ENCODE peak calls at places on chromosomes 3 and 15, in ten cellular contexts. W is HEK293T; M is pons; V is activated naive CD4-positive, alpha-beta T cell treated with Interleukin-2 at 50 U/mL for 16 hours; Y is stimulated activated CD8-positive, alpha-beta memory T cell treated with anti-CD3 and anti-CD28 coated beads, Interleukin-7, amount 100 ng/mL, for 4 hours; R is activated T-cell treated with anti-CD3 and anti-CD28 coated beads, Interleukin-2, amount 50 U/mL, for 1 hour; C is sciatic nerve; J is A673; E is T-cell; U is NCI-H2081. G is an unnamed sample.

GRCh38 chr3:6467186-6467585 is 393.7 kb upstream of the GRM7 start:
- DNase-seq in E (no peak), J (no peak), V (no peak), U (no peak), C (no peak), R (no peak), W (no peak), Y (no peak), M (no peak), G (no peak)

GRCh38 chr15:77013786-77014136 is 18.8 kb downstream of the PSTPIP1 start:
- DNase-seq in M (no peak), E (peak), Y (peak), C (no peak), U (no peak), W (no peak), R (peak), V (peak), J (no peak), G (no peak)

GRCh38 chr3:127406309-127407025 is 118.6 kb upstream of the PRR20G start:
- DNase-seq in V (no peak), M (no peak), E (no peak), R (no peak), U (no peak), W (peak), C (peak), Y (no peak), J (peak), G (peak)

GRCh38 chr3:15636028-15636709 is 34.6 kb downstream of the BTD start:
- DNase-seq in U (no peak), W (no peak), C (no peak), E (no peak), Y (peak), M (no peak), R (no peak), V (peak), J (peak), G (no peak)

GRCh38 chr15:101258238-101259144 is 6.6 kb upstream of the CHSY1 start:
- DNase-seq in R (no peak), M (peak), Y (peak), E (no peak), V (peak), W (peak), C (no peak), J (peak), U (peak), G (peak)

GRCh38 chr15:29815000-29815704 is 7.1 kb downstream of the TJP1 start:
- DNase-seq in U (no peak), W (peak), J (peak), Y (no peak), C (no peak), V (no peak), R (no peak), M (no peak), E (no peak), G (peak)

GRCh38 chr3:194687638-194688206 is 2.0 kb downstream of the FAM43A start:
- DNase-seq in J (peak), R (peak), W (peak), M (no peak), U (no peak), V (peak), C (peak), E (peak), Y (peak), G (peak)

GRCh38 chr15:39704684-39705083 is 78.0 kb downstream of the FSIP1 start:
- DNase-seq in R (no peak), U (no peak), V (no peak), J (no peak), Y (no peak), C (no peak), E (no peak), W (no peak), M (no peak), G (no peak)

GRCh38 chr3:104564045-104564643 is 802.6 kb upstream of the ALCAM start:
- DNase-seq in C (peak), E (peak), R (peak), U (peak), J (peak), M (peak), V (peak), W (peak), Y (peak), G (peak)

GRCh38 chr3:24123596-24123995 is 178.5 kb downstream of the NR1D2 start:
- DNase-seq in J (peak), R (no peak), W (no peak), C (no peak), U (no peak), V (no peak), E (no peak), M (no peak), Y (no peak), G (no peak)

GRCh38 chr3:195849322-195850074 is 37.8 kb upstream of the MUC4 start:
- DNase-seq in U (no peak), Y (no peak), W (no peak), J (no peak), R (no peak), E (peak), M (no peak), V (no peak), C (no peak), G (peak)

GRCh38 chr3:112061152-112061551 is 25.0 kb upstream of the C3orf52 start:
- DNase-seq in E (no peak), Y (no peak), W (no peak), C (no peak), V (no peak), M (no peak), J (no peak), U (no peak), R (no peak), G (no peak)

GRCh38 chr3:146896711-146897110 is 291.6 kb upstream of the PLSCR5 start:
- DNase-seq in J (no peak), Y (no peak), V (no peak), W (no peak), U (no peak), M (no peak), E (no peak), C (no peak), R (no peak), G (no peak)

GRCh38 chr3:195421410-195421809 is 21.4 kb downstream of the ACAP2 start:
- DNase-seq in V (no peak), U (no peak), W (no peak), Y (no peak), C (no peak), E (no peak), J (no peak), R (no peak), M (peak), G (no peak)

GRCh38 chr15:77038312-77039216 is 32.3 kb downstream of the TSPAN3 start:
- DNase-seq in V (no peak), R (no peak), C (no peak), J (no peak), M (no peak), Y (no peak), U (no peak), W (no peak), E (no peak), G (no peak)

GRCh38 chr3:71055602-71056001 is 527.9 kb downstream of the FOXP1 start:
- DNase-seq in C (no peak), R (no peak), E (no peak), V (no peak), J (no peak), U (no peak), M (no peak), Y (no peak), W (no peak), G (no peak)

GRCh38 chr15:52178765-52179164 is 12.4 kb downstream of the GNB5 start:
- DNase-seq in E (no peak), V (no peak), J (no peak), W (no peak), U (no peak), M (no peak), R (no peak), Y (no peak), C (no peak), G (no peak)

GRCh38 chr3:100099621-100100020 is 14.7 kb downstream of the FILIP1L start:
- DNase-seq in C (no peak), M (no peak), V (no peak), W (no peak), E (no peak), R (no peak), Y (no peak), U (no peak), J (no peak), G (no peak)

G was measured in NCI-H82.